ENCODE peak calls at places on chromosomes 3 and 15, in eight cellular contexts. Y is stimulated activated CD4-positive, alpha-beta T cell treated with anti-CD3 and anti-CD28 coated beads, Interleukin-1b, Interleukin-23, amount 100 ng/mL, for 4 hours; S is ACHN; I is cardiac muscle cell; F is T1000; L is activated CD8-positive, alpha-beta memory T cell treated with anti-CD3 and anti-CD28 coated beads for 48 hours; X is right atrium auricular region; U is GM12891. Z is an unnamed sample.

GRCh38 chr3:178393833-178394232 is 142.4 kb upstream of the KCNMB2 start:
- DNase-seq in F (no peak), X (no peak), U (no peak), Y (no peak), L (no peak), I (no peak), S (peak), Z (no peak)

GRCh38 chr3:172808969-172809546 is 58.5 kb downstream of the ECT2 start:
- DNase-seq in S (peak), U (no peak), X (no peak), I (peak), F (no peak), L (no peak), Y (no peak), Z (no peak)

GRCh38 chr3:94293793-94294195 is 230.9 kb downstream of the NSUN3 start:
- DNase-seq in S (peak), I (no peak), U (no peak), Y (no peak), L (no peak), F (no peak), X (no peak), Z (no peak)

GRCh38 chr3:5226783-5227182 is 39.3 kb downstream of the EDEM1 start:
- DNase-seq in Y (no peak), U (no peak), X (no peak), F (no peak), L (no peak), I (peak), S (peak), Z (no peak)

GRCh38 chr3:108486910-108487309 is 23.5 kb downstream of the MYH15 start:
- DNase-seq in Y (no peak), U (no peak), X (no peak), I (peak), F (peak), L (no peak), S (peak), Z (no peak)

GRCh38 chr3:138547342-138547975 is 46.6 kb downstream of the CEP70 start:
- DNase-seq in I (no peak), U (no peak), F (no peak), L (no peak), S (no peak), X (no peak), Y (no peak), Z (no peak)

GRCh38 chr15:47861186-47861585 is 143.9 kb downstream of the SEMA6D start:
- DNase-seq in X (no peak), L (no peak), U (no peak), Y (no peak), I (no peak), S (no peak), F (no peak), Z (no peak)

GRCh38 chr3:123576119-123576518 is 8.7 kb downstream of the HACD2 start:
- DNase-seq in Y (no peak), S (no peak), F (no peak), L (no peak), U (no peak), I (no peak), X (no peak), Z (no peak)

GRCh38 chr3:112752092-112752512 is 94.6 kb downstream of the CD200R1L start:
- DNase-seq in Y (no peak), S (no peak), F (no peak), U (no peak), I (no peak), L (no peak), X (no peak), Z (no peak)

Z was measured in coronary artery.